ENCODE peak calls at places on chromosomes 5 and 9, in eight cellular contexts. E is LoVo, T is HEK293T, O is T-helper 2 cell, R is NCI-H1694 treated with DMSO at 0.1 percent for 48 hours, I is amniotic stem cell, C is germinal center, Y is hepatocyte. Z is an unnamed sample.

GRCh38 chr5:3602713-3603502 is 7.3 kb downstream of the IRX1 start:
- DNase-seq in E (no peak), T (no peak), O (no peak), R (no peak), I (no peak), C (no peak), Y (peak), Z (no peak)

GRCh38 chr9:81980568-81980967 is 8.0 kb upstream of the SPATA31D1 start:
- DNase-seq in E (no peak), T (no peak), O (no peak), R (no peak), I (no peak), C (no peak), Y (no peak), Z (no peak)

GRCh38 chr5:117494208-117494607 is 919.6 kb upstream of the SEMA6A start:
- DNase-seq in E (no peak), T (no peak), O (no peak), R (no peak), I (no peak), C (no peak), Y (no peak), Z (no peak)

GRCh38 chr9:69206047-69206446 is 32.0 kb downstream of the TJP2 start:
- DNase-seq in E (no peak), T (no peak), O (no peak), R (no peak), I (no peak), C (no peak), Y (no peak), Z (no peak)

GRCh38 chr9:107484117-107484723 is 5.3 kb downstream of the KLF4 start:
- DNase-seq in E (peak), T (peak), O (no peak), R (peak), I (peak), C (no peak), Y (peak), Z (peak)

GRCh38 chr5:117788596-117788995 is 1199.8 kb downstream of the DTWD2 start:
- DNase-seq in E (no peak), T (no peak), O (no peak), R (no peak), I (no peak), C (no peak), Y (peak), Z (no peak)

GRCh38 chr9:35603506-35603985 is 1.5 kb upstream of the TESK1 start:
- DNase-seq in E (no peak), T (peak), O (no peak), R (no peak), I (no peak), C (no peak), Y (peak), Z (peak)

GRCh38 chr9:123111427-123111826 is 78.0 kb downstream of the GPR21 start:
- DNase-seq in E (no peak), T (no peak), O (no peak), R (no peak), I (no peak), C (no peak), Y (no peak), Z (no peak)

GRCh38 chr5:10595678-10596309 is 31.9 kb downstream of the ANKRD33B start:
- DNase-seq in E (peak), T (peak), O (peak), R (peak), I (peak), C (no peak), Y (peak), Z (no peak)

GRCh38 chr5:163915481-163915961 is 410.1 kb downstream of the MAT2B start:
- DNase-seq in E (no peak), T (peak), O (no peak), R (peak), I (no peak), C (peak), Y (peak), Z (peak)

GRCh38 chr9:101566904-101567724 is 27.7 kb downstream of the PPP3R2 start:
- DNase-seq in E (no peak), T (peak), O (no peak), R (peak), I (no peak), C (peak), Y (peak), Z (no peak)

GRCh38 chr5:157148734-157149615 is 6.3 kb upstream of the MED7 start:
- DNase-seq in E (peak), T (peak), O (peak), R (peak), I (peak), C (peak), Y (peak), Z (no peak)

Z was measured in AG04449.